ENCODE peak calls at places on chromosome 13, in nine cellular contexts. F is epithelial cell of esophagus, X is heart left ventricle, Z is fibroblast of the aortic adventitia, K is left ventricle myocardium inferior, D is uterus, I is mucosa of descending colon, T is tibial nerve, Y is thoracic aorta. P is an unnamed sample.

GRCh38 chr13:22789916-22790315 is 390.9 kb upstream of the SGCG start:
- DNase-seq in F (no peak), X (no peak), Z (no peak), K (no peak), D (no peak), I (no peak), T (no peak), Y (no peak), P (no peak)

GRCh38 chr13:50080158-50080855 is 65.1 kb downstream of the KCNRG start:
- DNase-seq in F (peak; percentile 40), X (no peak), Z (peak; percentile 67), K (no peak), D (no peak), I (no peak), T (no peak), Y (no peak), P (peak; percentile 64)

GRCh38 chr13:70905035-70905434 is 796.8 kb upstream of the KLHL1 start:
- DNase-seq in F (peak; percentile 51), X (no peak), Z (no peak), K (no peak), D (no peak), I (no peak), T (no peak), Y (no peak), P (peak; percentile 7)

GRCh38 chr13:30033681-30034447 is 183.4 kb upstream of the UBL3 start:
- DNase-seq in F (peak; percentile 63), X (no peak), Z (peak; percentile 95), K (no peak), D (no peak), I (no peak), T (no peak), Y (no peak), P (peak; percentile 93)

GRCh38 chr13:83232626-83233025 is 649.6 kb downstream of the SLITRK1 start:
- DNase-seq in F (no peak), X (no peak), Z (no peak), K (no peak), D (no peak), I (no peak), T (no peak), Y (no peak), P (no peak)

GRCh38 chr13:71378992-71379905 is 487.8 kb downstream of the DACH1 start:
- DNase-seq in F (peak; percentile 54), X (no peak), Z (no peak), K (no peak), D (no peak), I (no peak), T (no peak), Y (no peak), P (no peak)

GRCh38 chr13:58620171-58620570 is 988.6 kb downstream of the PCDH17 start:
- DNase-seq in F (no peak), X (no peak), Z (no peak), K (no peak), D (no peak), I (no peak), T (no peak), Y (no peak), P (no peak)

GRCh38 chr13:89282241-89282640 is 1611.1 kb downstream of the SLITRK5 start:
- DNase-seq in F (no peak), X (no peak), Z (no peak), K (no peak), D (no peak), I (no peak), T (no peak), Y (no peak), P (no peak)

GRCh38 chr13:91308299-91308698 is 39.2 kb upstream of the MIR17HG start:
- DNase-seq in F (no peak), X (no peak), Z (no peak), K (no peak), D (no peak), I (no peak), T (no peak), Y (no peak), P (no peak)

GRCh38 chr13:102677122-102677521 is 17.7 kb downstream of the METTL21C start:
- DNase-seq in F (no peak), X (no peak), Z (no peak), K (no peak), D (no peak), I (no peak), T (no peak), Y (no peak), P (no peak)

GRCh38 chr13:31090096-31090495 is 71.6 kb downstream of the HSPH1 start:
- DNase-seq in F (no peak), X (no peak), Z (no peak), K (no peak), D (no peak), I (no peak), T (no peak), Y (no peak), P (no peak)

GRCh38 chr13:30448441-30448840 is 17.3 kb downstream of the HMGB1 start:
- DNase-seq in F (no peak), X (no peak), Z (no peak), K (no peak), D (no peak), I (no peak), T (no peak), Y (no peak), P (no peak)

GRCh38 chr13:75705395-75705794 is 69.3 kb downstream of the LMO7 start:
- DNase-seq in F (peak; percentile 97), X (no peak), Z (peak; percentile 86), K (no peak), D (no peak), I (no peak), T (no peak), Y (no peak), P (peak; percentile 88)

GRCh38 chr13:74555291-74556001 is 421.2 kb upstream of the KLF12 start:
- DNase-seq in F (no peak), X (no peak), Z (no peak), K (no peak), D (no peak), I (no peak), T (no peak), Y (no peak), P (no peak)

GRCh38 chr13:108005231-108005630 is 210.1 kb downstream of the LIG4 start:
- DNase-seq in F (no peak), X (no peak), Z (no peak), K (no peak), D (no peak), I (no peak), T (no peak), Y (no peak), P (no peak)

DNA sequence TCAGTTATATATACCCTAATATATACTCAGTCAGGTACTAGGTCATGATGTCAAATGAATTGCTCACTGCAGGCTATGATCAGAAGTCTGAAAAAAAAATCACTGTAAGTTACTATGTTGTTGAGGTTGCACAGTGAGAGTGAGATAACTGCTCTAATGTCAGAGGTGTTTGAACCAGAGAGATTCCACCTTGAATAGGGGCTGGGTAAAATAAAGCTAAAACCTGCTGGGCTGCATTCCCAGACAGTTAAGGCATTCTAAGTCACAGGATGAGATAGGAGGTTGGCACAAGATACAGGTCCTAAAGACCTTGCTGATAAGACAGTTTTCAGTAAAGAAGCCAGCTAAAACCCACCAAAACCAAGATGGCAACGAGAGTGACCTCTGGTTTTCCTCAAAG is 10.2 kb downstream of the EPSTI1 start:
- DNase-seq in F (peak; percentile 91), X (no peak), Z (no peak), K (no peak), D (no peak), I (no peak), T (no peak), Y (no peak), P (no peak)
- H3K4me3 ChIP-seq in F (no peak overlapping the region), X (no peak overlapping the region), Z (no peak overlapping the region), K (no peak overlapping the region), D (no peak overlapping the region), I (no peak overlapping the region), T (no peak overlapping the region), Y (no peak overlapping the region), P (no peak overlapping the region)

GRCh38 chr13:98144501-98145350 is 1.8 kb downstream of the FARP1 start:
- DNase-seq in F (peak; percentile 50), X (no peak), Z (peak; percentile 45), K (no peak), D (no peak), I (no peak), T (no peak), Y (no peak), P (peak; percentile 47)
- TF ChIP-seq CTCF in F (peak; percentile 34), X (peak; percentile 10), Z (peak; percentile 22), K (no peak), D (no peak), I (no peak), T (no peak), Y (no peak), P (peak; percentile 12)

DNA sequence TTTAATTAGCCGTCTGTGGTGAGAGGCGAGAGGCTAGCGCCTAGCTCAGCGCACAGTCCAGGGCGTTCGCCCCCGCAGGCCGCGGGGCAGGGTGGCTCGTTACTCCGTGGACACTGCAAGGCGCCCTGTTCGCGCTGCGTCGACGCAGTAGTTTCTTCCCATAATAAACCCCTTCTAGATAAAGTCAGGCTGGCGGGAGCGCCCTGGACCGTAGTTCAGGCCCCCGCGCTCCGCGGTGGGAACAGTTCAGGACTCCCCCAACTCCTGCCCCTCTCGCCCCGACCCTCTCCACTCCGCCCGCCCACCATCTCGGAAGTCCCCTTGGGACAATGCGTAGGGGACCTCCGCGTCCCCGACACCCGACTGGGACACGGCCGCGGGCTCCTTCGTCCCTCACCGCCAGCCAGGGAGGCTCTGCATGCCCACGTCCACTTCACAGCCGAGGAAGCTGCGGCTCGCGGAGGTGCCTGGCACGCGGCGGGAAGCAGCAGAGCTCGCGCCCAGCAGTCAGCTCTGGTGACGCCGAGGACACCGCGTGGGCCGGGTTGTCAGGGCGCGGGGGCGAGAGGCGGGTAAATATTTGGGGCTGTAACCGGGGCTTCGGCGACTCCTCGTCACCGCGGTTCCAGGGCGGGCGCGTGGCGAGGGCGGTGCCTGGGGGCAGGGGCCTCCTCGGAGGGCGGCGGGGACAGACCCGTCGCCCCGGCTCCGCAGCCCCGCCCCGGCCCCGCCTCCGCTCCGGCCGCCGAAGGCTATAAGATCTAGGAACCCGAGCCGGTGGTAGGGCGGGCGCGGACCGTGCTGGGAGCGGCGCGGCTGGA is at the start of gene RGCC:
- DNase-seq in F (peak; percentile 61), X (peak; percentile 91), Z (no peak), K (peak; percentile 81), D (peak; percentile 68), I (peak; percentile 81), T (peak; percentile 64), Y (peak; percentile 70), P (peak; percentile 52)
- H3K4me3 ChIP-seq in F (peak within 1 kb of the TSS; percentile 53), X (peak within 1 kb of the TSS; percentile 74), Z (peak within 1 kb of the TSS; percentile 62), K (peak within 1 kb of the TSS; percentile 72), D (peak within 1 kb of the TSS; percentile 40), I (peak within 1 kb of the TSS; percentile 28), T (peak within 1 kb of the TSS; percentile 68), Y (peak within 1 kb of the TSS; percentile 92), P (peak within 1 kb of the TSS; percentile 44)

DNA sequence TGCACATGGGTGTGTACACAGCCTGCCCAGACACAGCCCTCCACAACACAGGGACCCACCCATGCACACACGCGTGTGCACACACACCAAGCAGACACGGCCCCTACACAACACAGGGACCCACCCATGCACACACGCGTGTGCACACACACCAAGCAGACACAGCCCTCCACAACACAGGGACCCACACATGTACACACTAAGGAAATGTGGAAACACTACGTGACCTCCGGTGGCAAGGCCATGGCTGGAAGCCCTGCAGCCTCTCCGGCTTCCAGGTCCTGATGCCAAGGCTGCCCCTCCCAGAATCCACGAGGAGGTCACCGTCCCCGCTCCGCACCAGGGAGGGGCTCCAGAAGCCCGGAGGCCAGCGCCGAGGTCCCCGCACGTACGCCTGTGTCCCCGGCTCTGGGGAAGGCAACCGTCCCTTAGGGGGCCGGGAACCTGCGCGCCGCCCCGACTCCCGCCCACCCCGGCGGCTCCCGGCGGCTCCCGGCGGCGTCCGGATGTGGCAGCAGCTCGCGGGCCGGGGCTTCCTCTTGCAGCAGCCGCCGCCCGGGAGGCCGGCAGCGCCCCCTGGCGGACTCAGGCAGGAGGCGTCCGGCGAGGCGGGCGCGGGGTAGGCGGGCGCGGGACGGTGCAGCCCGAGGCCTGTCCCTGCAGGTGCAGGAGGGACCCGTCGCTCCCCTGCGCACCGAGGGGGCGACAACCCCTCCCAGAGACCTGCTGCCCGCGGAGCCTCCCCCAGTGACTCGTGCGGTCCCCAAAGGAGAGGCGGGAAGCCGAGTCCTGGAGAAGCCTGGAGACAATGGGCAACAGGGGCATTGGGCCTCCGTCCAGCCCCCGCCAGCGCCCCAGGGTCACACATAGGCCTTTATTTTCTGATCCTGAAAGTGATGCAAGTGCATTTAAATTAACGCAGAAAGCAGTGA is 29.9 kb upstream of the GRTP1 start:
- DNase-seq in F (peak; percentile 70), X (peak; percentile 92), Z (peak; percentile 61), K (peak; percentile 83), D (peak; percentile 71), I (peak; percentile 86), T (peak; percentile 62), Y (no peak), P (peak; percentile 80)
- TF ChIP-seq CTCF in F (peak; percentile 40), X (peak; percentile 87), Z (peak; percentile 59), K (peak; percentile 96), D (peak; percentile 90), I (peak; percentile 93), T (peak; percentile 95), Y (peak; percentile 91), P (peak; percentile 29)

P was measured in cardiac fibroblast.